ENCODE peak calls at places on chromosomes 7 and 10, in ten cellular contexts. One of them, this sample, is unnamed.

GRCh38 chr7:98831641-98832221 is 38.1 kb downstream of the TMEM130 start:
- DNase-seq in stimulated activated CD8-positive, alpha-beta memory T cell treated with anti-CD3 and anti-CD28 coated beads, Interleukin-2, amount 100 ng/mL, for 48 hours: peak
- DNase-seq in hypothalamus: no peak
- DNase-seq in hippocampal formation: no peak
- DNase-seq in EH: peak
- DNase-seq in retina: no peak
- DNase-seq in posterior vena cava: no peak
- DNase-seq in NCI-H1092: no peak
- DNase-seq in AG09319: no peak
- DNase-seq in T-helper 2 cell: peak
- DNase-seq in this sample: no peak

GRCh38 chr10:114545071-114545470 is 113.0 kb downstream of the ABLIM1 start:
- DNase-seq in retina: no peak
- DNase-seq in posterior vena cava: no peak
- DNase-seq in EH: no peak
- DNase-seq in AG09319: no peak
- DNase-seq in hippocampal formation: no peak
- DNase-seq in NCI-H1092: no peak
- DNase-seq in stimulated activated CD8-positive, alpha-beta memory T cell treated with anti-CD3 and anti-CD28 coated beads, Interleukin-2, amount 100 ng/mL, for 48 hours: no peak
- DNase-seq in hypothalamus: no peak
- DNase-seq in T-helper 2 cell: no peak
- DNase-seq in this sample: no peak

GRCh38 chr10:49631975-49632374 is 18.1 kb downstream of the CHAT start:
- DNase-seq in retina: no peak
- DNase-seq in AG09319: no peak
- DNase-seq in stimulated activated CD8-positive, alpha-beta memory T cell treated with anti-CD3 and anti-CD28 coated beads, Interleukin-2, amount 100 ng/mL, for 48 hours: no peak
- DNase-seq in hypothalamus: no peak
- DNase-seq in T-helper 2 cell: no peak
- DNase-seq in EH: no peak
- DNase-seq in hippocampal formation: no peak
- DNase-seq in NCI-H1092: no peak
- DNase-seq in posterior vena cava: no peak
- DNase-seq in this sample: no peak

GRCh38 chr10:90319188-90319914 is 538.5 kb downstream of the HTR7 start:
- DNase-seq in retina: no peak
- DNase-seq in AG09319: no peak
- DNase-seq in hypothalamus: no peak
- DNase-seq in posterior vena cava: no peak
- DNase-seq in NCI-H1092: no peak
- DNase-seq in hippocampal formation: no peak
- DNase-seq in stimulated activated CD8-positive, alpha-beta memory T cell treated with anti-CD3 and anti-CD28 coated beads, Interleukin-2, amount 100 ng/mL, for 48 hours: no peak
- DNase-seq in EH: peak
- DNase-seq in T-helper 2 cell: peak
- DNase-seq in this sample: no peak

GRCh38 chr10:65194131-65194530 is 1672.9 kb downstream of the REEP3 start:
- DNase-seq in T-helper 2 cell: no peak
- DNase-seq in NCI-H1092: no peak
- DNase-seq in AG09319: no peak
- DNase-seq in stimulated activated CD8-positive, alpha-beta memory T cell treated with anti-CD3 and anti-CD28 coated beads, Interleukin-2, amount 100 ng/mL, for 48 hours: no peak
- DNase-seq in EH: no peak
- DNase-seq in hippocampal formation: peak
- DNase-seq in retina: no peak
- DNase-seq in posterior vena cava: no peak
- DNase-seq in hypothalamus: no peak
- DNase-seq in this sample: no peak

GRCh38 chr7:33487998-33488682 is 358.8 kb downstream of the BBS9 start:
- DNase-seq in NCI-H1092: no peak
- DNase-seq in EH: no peak
- DNase-seq in hippocampal formation: no peak
- DNase-seq in AG09319: no peak
- DNase-seq in posterior vena cava: no peak
- DNase-seq in T-helper 2 cell: no peak
- DNase-seq in hypothalamus: no peak
- DNase-seq in retina: no peak
- DNase-seq in stimulated activated CD8-positive, alpha-beta memory T cell treated with anti-CD3 and anti-CD28 coated beads, Interleukin-2, amount 100 ng/mL, for 48 hours: no peak
- DNase-seq in this sample: no peak

GRCh38 chr10:114779803-114780609 is 41.6 kb upstream of the FHIP2A start:
- DNase-seq in hypothalamus: no peak
- DNase-seq in hippocampal formation: no peak
- DNase-seq in AG09319: peak
- DNase-seq in stimulated activated CD8-positive, alpha-beta memory T cell treated with anti-CD3 and anti-CD28 coated beads, Interleukin-2, amount 100 ng/mL, for 48 hours: no peak
- DNase-seq in retina: no peak
- DNase-seq in NCI-H1092: no peak
- DNase-seq in EH: peak
- DNase-seq in T-helper 2 cell: no peak
- DNase-seq in posterior vena cava: no peak
- DNase-seq in this sample: no peak

GRCh38 chr7:128067983-128068382 is 36.7 kb upstream of the LRRC4 start:
- DNase-seq in AG09319: no peak
- DNase-seq in hypothalamus: no peak
- DNase-seq in hippocampal formation: no peak
- DNase-seq in posterior vena cava: no peak
- DNase-seq in T-helper 2 cell: no peak
- DNase-seq in retina: no peak
- DNase-seq in EH: peak
- DNase-seq in NCI-H1092: no peak
- DNase-seq in stimulated activated CD8-positive, alpha-beta memory T cell treated with anti-CD3 and anti-CD28 coated beads, Interleukin-2, amount 100 ng/mL, for 48 hours: no peak
- DNase-seq in this sample: no peak

GRCh38 chr10:96334888-96335526 is 23.8 kb downstream of the OPALIN start:
- DNase-seq in AG09319: no peak
- DNase-seq in hippocampal formation: peak
- DNase-seq in NCI-H1092: no peak
- DNase-seq in retina: peak
- DNase-seq in EH: peak
- DNase-seq in posterior vena cava: no peak
- DNase-seq in T-helper 2 cell: no peak
- DNase-seq in hypothalamus: no peak
- DNase-seq in stimulated activated CD8-positive, alpha-beta memory T cell treated with anti-CD3 and anti-CD28 coated beads, Interleukin-2, amount 100 ng/mL, for 48 hours: no peak
- DNase-seq in this sample: peak

GRCh38 chr10:52703898-52704297 is 68.7 kb downstream of the MBL2 start:
- DNase-seq in stimulated activated CD8-positive, alpha-beta memory T cell treated with anti-CD3 and anti-CD28 coated beads, Interleukin-2, amount 100 ng/mL, for 48 hours: no peak
- DNase-seq in posterior vena cava: no peak
- DNase-seq in EH: peak
- DNase-seq in NCI-H1092: no peak
- DNase-seq in AG09319: no peak
- DNase-seq in T-helper 2 cell: no peak
- DNase-seq in retina: peak
- DNase-seq in hypothalamus: no peak
- DNase-seq in hippocampal formation: no peak
- DNase-seq in this sample: no peak

GRCh38 chr7:90180011-90180585 is 25.8 kb downstream of the STEAP1 start:
- DNase-seq in stimulated activated CD8-positive, alpha-beta memory T cell treated with anti-CD3 and anti-CD28 coated beads, Interleukin-2, amount 100 ng/mL, for 48 hours: no peak
- DNase-seq in posterior vena cava: no peak
- DNase-seq in EH: peak
- DNase-seq in NCI-H1092: no peak
- DNase-seq in hippocampal formation: no peak
- DNase-seq in AG09319: peak
- DNase-seq in hypothalamus: no peak
- DNase-seq in retina: no peak
- DNase-seq in T-helper 2 cell: no peak
- DNase-seq in this sample: no peak